ENCODE peak calls at places on chromosomes 7 and 10, in five cellular contexts. One of them, this sample, is unnamed.

GRCh38 chr10:37734971-37735370 is 122.4 kb downstream of the ZNF248 start:
- DNase-seq in K562: no peak
- DNase-seq in IMR-90: peak
- DNase-seq in A549: peak
- DNase-seq in GM12878: no peak
- DNase-seq in this sample: no peak

GRCh38 chr7:116843373-116843772 is 19.0 kb upstream of the CAPZA2 start:
- DNase-seq in GM12878: no peak
- DNase-seq in A549: no peak
- DNase-seq in IMR-90: no peak
- DNase-seq in K562: no peak
- DNase-seq in this sample: no peak

GRCh38 chr7:74501298-74501697 is 47.6 kb downstream of the GTF2IRD1 start:
- DNase-seq in K562: no peak
- DNase-seq in GM12878: no peak
- DNase-seq in A549: no peak
- DNase-seq in IMR-90: no peak
- DNase-seq in this sample: no peak

GRCh38 chr10:132204781-132205473 is 18.2 kb downstream of the DPYSL4 start:
- DNase-seq in A549: no peak
- DNase-seq in GM12878: no peak
- DNase-seq in IMR-90: no peak
- DNase-seq in K562: peak
- DNase-seq in this sample: no peak

GRCh38 chr7:106452031-106452851 is 167.5 kb upstream of the NAMPT start:
- DNase-seq in GM12878: no peak
- DNase-seq in K562: no peak
- DNase-seq in A549: no peak
- DNase-seq in IMR-90: no peak
- DNase-seq in this sample: no peak

GRCh38 chr10:113131611-113132330 is 181.7 kb downstream of the TCF7L2 start:
- DNase-seq in GM12878: no peak
- DNase-seq in A549: peak
- DNase-seq in IMR-90: peak
- DNase-seq in K562: no peak
- DNase-seq in this sample: no peak

GRCh38 chr10:113264333-113265131 is 288.3 kb upstream of the HABP2 start:
- DNase-seq in GM12878: no peak
- DNase-seq in K562: no peak
- DNase-seq in IMR-90: no peak
- DNase-seq in A549: no peak
- DNase-seq in this sample: no peak

GRCh38 chr7:33432825-33433224 is 303.5 kb downstream of the BBS9 start:
- DNase-seq in GM12878: no peak
- DNase-seq in K562: no peak
- DNase-seq in IMR-90: no peak
- DNase-seq in A549: no peak
- DNase-seq in this sample: no peak

GRCh38 chr7:107614425-107614824 is 34.4 kb downstream of the BCAP29 start:
- DNase-seq in GM12878: no peak
- DNase-seq in A549: no peak
- DNase-seq in K562: no peak
- DNase-seq in IMR-90: peak
- DNase-seq in this sample: no peak

GRCh38 chr7:39181398-39181797 is 203.7 kb downstream of the POU6F2 start:
- DNase-seq in IMR-90: no peak
- DNase-seq in GM12878: no peak
- DNase-seq in K562: no peak
- DNase-seq in A549: no peak
- DNase-seq in this sample: no peak

GRCh38 chr7:17097668-17098297 is 200.7 kb upstream of the AHR start:
- DNase-seq in GM12878: no peak
- DNase-seq in K562: no peak
- DNase-seq in IMR-90: peak
- DNase-seq in A549: no peak
- DNase-seq in this sample: no peak

GRCh38 chr10:98134117-98134430 is 383 bp upstream of the R3HCC1L start:
- DNase-seq in GM12878: no peak
- DNase-seq in IMR-90: no peak
- DNase-seq in K562: no peak
- DNase-seq in A549: no peak
- DNase-seq in this sample: no peak

GRCh38 chr7:88146611-88147010 is 73.2 kb downstream of the SRI start:
- DNase-seq in K562: no peak
- DNase-seq in IMR-90: no peak
- DNase-seq in A549: no peak
- DNase-seq in GM12878: no peak
- DNase-seq in this sample: no peak

GRCh38 chr7:2631924-2632716 is at the start of gene TTYH3:
- DNase-seq in IMR-90: no peak
- DNase-seq in K562: no peak
- DNase-seq in A549: no peak
- DNase-seq in GM12878: no peak
- DNase-seq in this sample: peak

GRCh38 chr7:2634265-2635145 is 2.7 kb downstream of the TTYH3 start:
- DNase-seq in GM12878: no peak
- DNase-seq in A549: no peak
- DNase-seq in IMR-90: no peak
- DNase-seq in K562: no peak
- DNase-seq in this sample: no peak

GRCh38 chr7:2635148-2635668 is 3.4 kb downstream of the TTYH3 start:
- DNase-seq in GM12878: no peak
- DNase-seq in K562: no peak
- DNase-seq in IMR-90: no peak
- DNase-seq in A549: no peak
- DNase-seq in this sample: no peak

GRCh38 chr7:2632717-2633537 is 1.1 kb downstream of the TTYH3 start:
- DNase-seq in A549: peak
- DNase-seq in K562: no peak
- DNase-seq in GM12878: no peak
- DNase-seq in IMR-90: peak
- DNase-seq in this sample: peak

DNA sequence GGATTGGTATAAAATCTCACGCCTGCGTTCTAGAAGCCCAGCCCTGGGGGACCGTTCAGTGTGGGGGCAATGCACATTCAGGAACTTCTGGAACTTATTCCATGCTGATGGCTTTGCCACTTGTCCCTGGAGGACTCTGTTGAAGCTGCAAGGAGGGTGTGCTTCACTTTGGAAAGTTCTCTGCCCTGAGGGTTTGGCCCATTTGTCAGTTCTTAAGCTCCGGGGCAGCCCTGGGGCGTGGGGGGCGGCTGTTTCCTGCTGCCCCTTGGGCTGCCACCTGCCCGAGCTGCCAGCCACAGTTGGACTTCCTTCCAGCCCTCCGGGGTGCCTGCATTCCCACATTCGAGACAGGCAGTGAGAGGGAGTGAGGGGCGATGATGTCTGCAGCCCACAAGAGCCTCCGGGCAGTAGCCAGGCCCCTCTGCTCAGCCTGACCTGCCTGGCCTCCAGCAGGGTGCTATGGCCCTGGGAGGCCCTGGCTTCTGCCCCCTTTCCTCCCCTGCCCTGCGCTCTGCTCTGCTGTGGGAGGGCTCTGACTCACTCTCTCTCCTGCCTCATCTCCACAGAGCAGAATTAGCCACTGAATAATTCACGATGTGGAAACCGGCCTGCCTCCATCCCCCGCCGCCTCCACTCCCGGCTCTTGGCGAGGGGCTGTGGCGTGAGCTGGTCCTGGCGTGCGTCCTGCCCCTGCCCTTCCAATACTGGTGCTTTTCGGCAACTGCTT is 1.9 kb downstream of the TTYH3 start:
- DNase-seq in K562: no peak
- DNase-seq in GM12878: no peak
- DNase-seq in IMR-90: peak
- DNase-seq in A549: peak
- DNase-seq in this sample: peak
- TF ChIP-seq RCOR1 in K562: no peak
- TF ChIP-seq RCOR1 in GM12878: no peak
- TF ChIP-seq RCOR1 in IMR-90: peak
- TF ChIP-seq RCOR1 in A549: no peak
- TF ChIP-seq RCOR1 in this sample: no peak

DNA sequence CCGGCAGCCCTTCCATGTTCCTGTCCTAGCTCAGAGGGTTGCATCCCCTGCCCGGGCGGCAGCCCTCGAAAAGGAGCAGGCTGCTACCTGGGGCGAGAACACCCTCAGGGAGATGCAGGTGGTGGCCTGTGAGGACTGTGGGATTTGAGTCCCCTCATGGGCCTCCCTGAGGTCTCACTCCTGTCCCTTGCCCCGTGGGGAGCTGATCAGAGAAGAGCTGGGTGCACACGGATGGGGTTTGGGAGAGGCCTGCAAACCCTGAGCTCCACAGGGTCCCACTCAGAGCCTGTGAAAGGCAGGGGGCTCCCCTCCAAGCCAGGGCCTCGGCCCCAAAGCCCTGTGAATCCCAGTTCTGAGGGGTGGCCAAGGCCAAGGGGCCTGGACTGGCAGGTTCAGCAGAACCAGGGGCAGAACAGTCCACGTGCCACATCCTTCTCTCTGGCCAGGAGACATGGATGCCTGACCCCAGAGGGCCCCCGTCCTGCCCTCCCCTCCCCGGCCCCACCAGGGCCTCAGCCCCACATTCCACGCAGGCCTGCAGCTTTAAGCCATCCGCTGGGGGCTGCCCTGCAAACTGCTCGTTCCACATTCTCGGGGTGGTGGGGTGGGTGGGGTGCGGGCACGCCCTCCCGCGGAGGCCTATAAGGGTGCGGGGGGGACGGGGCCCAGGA is at the start of gene CYP2W1:
- DNase-seq in K562: no peak
- DNase-seq in GM12878: no peak
- DNase-seq in A549: no peak
- DNase-seq in IMR-90: no peak
- DNase-seq in this sample: no peak
- TF ChIP-seq RCOR1 in K562: no peak
- TF ChIP-seq RCOR1 in GM12878: no peak
- TF ChIP-seq RCOR1 in A549: no peak
- TF ChIP-seq RCOR1 in IMR-90: no peak
- TF ChIP-seq RCOR1 in this sample: no peak

GRCh38 chr7:99139031-99139430 is 4.9 kb downstream of the SMURF1 start:
- DNase-seq in A549: no peak
- DNase-seq in IMR-90: peak
- DNase-seq in GM12878: no peak
- DNase-seq in K562: no peak
- DNase-seq in this sample: no peak
- TF ChIP-seq RCOR1 in A549: no peak
- TF ChIP-seq RCOR1 in IMR-90: no peak
- TF ChIP-seq RCOR1 in GM12878: no peak
- TF ChIP-seq RCOR1 in K562: no peak
- TF ChIP-seq RCOR1 in this sample: no peak

DNA sequence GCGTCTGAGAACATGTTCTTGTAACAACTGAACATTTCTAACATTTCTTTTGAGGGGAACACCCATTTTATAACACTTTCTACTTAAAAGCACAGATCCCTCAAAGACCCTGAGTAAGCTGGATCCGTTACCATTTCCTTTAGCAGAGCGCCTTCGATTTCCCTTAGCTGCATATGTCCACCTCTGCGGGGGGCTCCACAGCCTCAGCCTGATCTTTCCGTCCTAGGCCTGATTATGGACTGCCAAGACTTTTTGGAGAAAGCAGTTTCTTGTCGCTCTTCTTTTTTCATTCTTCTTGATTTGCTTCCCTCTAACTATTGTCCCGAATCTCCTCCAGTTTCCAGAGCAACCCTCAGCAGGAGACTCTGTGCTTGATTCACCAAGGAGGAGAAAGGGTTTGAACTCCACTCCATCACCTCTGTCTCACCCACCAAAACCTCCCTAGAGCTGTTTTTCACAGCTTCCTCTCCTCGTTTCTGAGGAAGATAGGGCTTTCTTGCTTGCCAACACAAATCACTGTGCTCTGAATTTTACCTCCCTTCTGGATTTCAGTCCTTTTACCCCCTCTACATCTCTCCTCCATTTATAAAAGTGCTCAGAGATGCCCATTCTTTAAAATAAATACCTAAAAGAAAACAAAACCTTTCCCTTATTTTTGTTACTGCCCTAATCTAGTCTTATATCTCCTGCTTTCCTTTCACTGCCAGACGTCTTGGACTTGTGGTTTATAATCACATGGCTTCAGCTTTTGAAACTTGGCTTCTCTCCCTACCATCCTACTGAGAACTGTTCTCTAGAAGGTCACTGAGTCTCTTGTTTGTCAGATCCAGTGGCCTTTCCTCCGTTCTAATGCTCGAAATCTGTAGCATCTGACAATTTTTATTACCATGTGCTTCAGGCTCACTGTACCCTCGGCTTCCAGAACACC is 30.5 kb upstream of the ZRANB1 start:
- DNase-seq in A549: no peak
- DNase-seq in GM12878: no peak
- DNase-seq in K562: peak
- DNase-seq in IMR-90: peak
- DNase-seq in this sample: no peak
- TF ChIP-seq RCOR1 in A549: no peak
- TF ChIP-seq RCOR1 in GM12878: no peak
- TF ChIP-seq RCOR1 in K562: no peak
- TF ChIP-seq RCOR1 in IMR-90: no peak
- TF ChIP-seq RCOR1 in this sample: no peak

DNA sequence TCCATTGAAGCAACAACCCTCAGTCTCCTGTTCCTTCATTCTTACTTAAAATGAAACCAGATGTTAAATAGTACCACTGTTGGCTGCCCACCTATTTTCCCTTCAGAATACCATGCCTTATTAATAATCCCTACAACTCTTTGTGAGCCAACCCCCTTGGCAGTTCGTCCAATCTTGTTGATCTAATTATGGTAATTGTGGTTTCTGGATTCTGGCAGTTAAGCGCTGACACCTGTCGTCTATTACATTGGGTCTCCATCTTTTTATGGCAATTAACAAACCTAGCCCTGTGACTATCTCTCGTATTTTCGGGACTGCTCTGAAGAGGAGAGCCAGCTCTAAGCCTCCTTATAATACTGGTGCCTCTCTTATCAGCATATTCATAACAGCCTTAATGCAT is 432.0 kb downstream of the ATRNL1 start:
- DNase-seq in GM12878: no peak
- DNase-seq in IMR-90: no peak
- DNase-seq in A549: no peak
- DNase-seq in K562: no peak
- DNase-seq in this sample: no peak
- TF ChIP-seq RCOR1 in GM12878: no peak
- TF ChIP-seq RCOR1 in IMR-90: no peak
- TF ChIP-seq RCOR1 in A549: no peak
- TF ChIP-seq RCOR1 in K562: no peak
- TF ChIP-seq RCOR1 in this sample: no peak